ENCODE peak calls at places on chromosome 21, in seven cellular contexts. I, D, M, T, S, G and L are unnamed samples.

GRCh38 chr21:25934771-25935224 is 200.0 kb downstream of the GABPA start:
- DNase-seq in I (no peak), D (no peak), M (peak), T (no peak), S (peak), G (peak), L (peak)

GRCh38 chr21:42195378-42196031 is 23.4 kb upstream of the ABCG1 start:
- DNase-seq in I (no peak), D (no peak), M (no peak), T (no peak), S (peak), G (no peak), L (peak)

GRCh38 chr21:45991606-45992301 is 10.2 kb downstream of the COL6A1 start:
- DNase-seq in I (no peak), D (no peak), M (no peak), T (no peak), S (no peak), G (no peak), L (no peak)

GRCh38 chr21:45573452-45574035 is 31.3 kb upstream of the SLC19A1 start:
- DNase-seq in I (no peak), D (no peak), M (no peak), T (no peak), S (peak), G (no peak), L (peak)

GRCh38 chr21:46041183-46041582 is 56.7 kb upstream of the COL6A2 start:
- DNase-seq in I (no peak), D (no peak), M (no peak), T (no peak), S (no peak), G (no peak), L (no peak)

GRCh38 chr21:28111151-28111619 is 881.5 kb downstream of the LTN1 start:
- DNase-seq in I (no peak), D (no peak), M (peak), T (no peak), S (no peak), G (no peak), L (peak)

GRCh38 chr21:14116080-14116481 is 94.7 kb downstream of the LIPI start:
- DNase-seq in I (no peak), D (no peak), M (no peak), T (no peak), S (no peak), G (no peak), L (no peak)

GRCh38 chr21:46662765-46663500 is 27.5 kb downstream of the PRMT2 start:
- DNase-seq in I (no peak), D (no peak), M (no peak), T (no peak), S (no peak), G (no peak), L (no peak)

GRCh38 chr21:44911384-44912157 is 9.1 kb downstream of the ITGB2 start:
- DNase-seq in I (peak), D (peak), M (no peak), T (peak), S (peak), G (no peak), L (peak)

GRCh38 chr21:38377165-38378093 is 120.6 kb downstream of the KCNJ15 start:
- DNase-seq in I (no peak), D (no peak), M (peak), T (no peak), S (no peak), G (no peak), L (no peak)

GRCh38 chr21:21247441-21247840 is 249.2 kb downstream of the NCAM2 start:
- DNase-seq in I (no peak), D (no peak), M (no peak), T (no peak), S (no peak), G (no peak), L (no peak)